ENCODE peak calls at places on chromosomes 4 and X, in nine cellular contexts. U, K, F, Y, L, R, W, C and N are unnamed samples.

GRCh38 chr4:161522031-161522430 is 641.8 kb downstream of the FSTL5 start:
- DNase-seq in Y (no peak), L (no peak), C (no peak), K (no peak), W (no peak), R (peak; percentile 73), U (no peak), F (peak; percentile 2), N (no peak)

GRCh38 chr4:7120341-7120740 is 52.5 kb upstream of the GRPEL1 start:
- DNase-seq in L (no peak), Y (no peak), U (no peak), R (no peak), C (no peak), K (no peak), W (no peak), F (no peak), N (peak; percentile 37)

GRCh38 chr4:80065601-80066000 is 7.4 kb downstream of the ANTXR2 start:
- DNase-seq in C (no peak), W (no peak), R (no peak), Y (no peak), L (no peak), U (no peak), F (no peak), K (no peak), N (no peak)

GRCh38 chr4:177413092-177413491 is 29.1 kb downstream of the AGA start:
- DNase-seq in K (no peak), R (no peak), U (no peak), C (no peak), W (no peak), L (no peak), Y (no peak), F (no peak), N (no peak)

GRCh38 chrX:106391284-106391852 is 220.4 kb upstream of the RADX start:
- DNase-seq in Y (no peak), L (no peak), W (no peak), F (no peak), K (no peak), R (no peak), U (no peak), C (no peak), N (no peak)

GRCh38 chr4:57055873-57056272 is 54.3 kb downstream of the IGFBP7 start:
- DNase-seq in U (no peak), Y (no peak), K (no peak), F (no peak), L (no peak), W (no peak), C (peak; percentile 4), R (peak; percentile 37), N (no peak)

GRCh38 chr4:83115000-83115399 is 471 bp upstream of the PLAC8 start:
- DNase-seq in C (no peak), W (no peak), K (no peak), U (no peak), Y (no peak), L (no peak), F (no peak), R (no peak), N (no peak)

GRCh38 chr4:30436394-30436793 is 283.8 kb upstream of the PCDH7 start:
- DNase-seq in Y (no peak), L (no peak), R (no peak), K (no peak), C (no peak), W (no peak), F (no peak), U (no peak), N (no peak)

GRCh38 chr4:25029479-25030282 is 1.1 kb downstream of the LGI2 start:
- DNase-seq in F (no peak), Y (no peak), L (no peak), U (no peak), R (no peak), K (no peak), W (no peak), C (no peak), N (no peak)

GRCh38 chr4:108483650-108484049 is 136.7 kb upstream of the RPL34 start:
- DNase-seq in U (no peak), C (no peak), W (no peak), F (no peak), R (peak; percentile 59), L (no peak), Y (no peak), K (no peak), N (no peak)

GRCh38 chr4:579543-580175 is 3.6 kb upstream of the TMEM271 start:
- DNase-seq in U (no peak), C (no peak), F (no peak), Y (no peak), K (no peak), R (no peak), L (no peak), W (no peak), N (no peak)

GRCh38 chr4:81648576-81649272 is 177.0 kb upstream of the RASGEF1B start:
- DNase-seq in L (peak; percentile 12), W (no peak), K (peak; percentile 26), R (peak; percentile 55), Y (peak; percentile 8), F (no peak), C (no peak), U (no peak), N (peak; percentile 60)

GRCh38 chr4:106421441-106422296 is 53.1 kb upstream of the GIMD1 start:
- DNase-seq in K (no peak), L (no peak), Y (no peak), R (no peak), C (no peak), W (no peak), U (no peak), F (no peak), N (no peak)

GRCh38 chrX:43870758-43871419 is 11.4 kb downstream of the MAOB start:
- DNase-seq in L (no peak), C (no peak), K (no peak), F (no peak), R (no peak), U (no peak), W (no peak), Y (no peak), N (no peak)

GRCh38 chrX:3046253-3046909 is 5.1 kb downstream of the ARSF start:
- DNase-seq in F (no peak), W (no peak), Y (no peak), R (no peak), K (no peak), L (no peak), C (no peak), U (no peak), N (no peak)

GRCh38 chr4:53307819-53308773 is 57.8 kb downstream of the SCFD2 start:
- DNase-seq in U (no peak), F (no peak), W (no peak), Y (no peak), C (no peak), K (no peak), R (no peak), L (no peak), N (no peak)

GRCh38 chr4:44727471-44727870 is 1.1 kb upstream of the GNPDA2 start:
- DNase-seq in F (no peak), C (no peak), L (no peak), R (no peak), K (no peak), U (no peak), Y (no peak), W (no peak), N (no peak)

GRCh38 chrX:136271300-136271699 is 20.1 kb upstream of the MAP7D3 start:
- DNase-seq in Y (no peak), W (no peak), F (no peak), L (no peak), K (no peak), U (no peak), C (no peak), R (no peak), N (no peak)